ENCODE peak calls at places on chromosomes 7 and 10, in ten cellular contexts. C, D, A, L, B, T, J, E, Q and W are unnamed samples.

GRCh38 chr7:126760914-126761577 is 491.7 kb downstream of the GRM8 start:
- DNase-seq in C (no peak), D (no peak), A (no peak), L (no peak), B (no peak), T (no peak), J (no peak), E (no peak), Q (no peak), W (no peak)

GRCh38 chr7:83934118-83934734 is 260.4 kb downstream of the SEMA3A start:
- DNase-seq in C (no peak), D (no peak), A (no peak), L (no peak), B (no peak), T (no peak), J (no peak), E (no peak), Q (peak), W (no peak)

GRCh38 chr7:81333004-81333403 is 414.2 kb upstream of the SEMA3C start:
- DNase-seq in C (no peak), D (no peak), A (no peak), L (no peak), B (peak), T (no peak), J (no peak), E (no peak), Q (peak), W (no peak)

GRCh38 chr7:143399642-143400041 is 9.0 kb downstream of the EPHA1 start:
- DNase-seq in C (no peak), D (no peak), A (no peak), L (no peak), B (no peak), T (no peak), J (no peak), E (no peak), Q (no peak), W (no peak)

GRCh38 chr10:131429141-131429540 is 117.6 kb upstream of the TCERG1L start:
- DNase-seq in C (no peak), D (no peak), A (no peak), L (no peak), B (no peak), T (no peak), J (no peak), E (no peak), Q (no peak), W (no peak)

GRCh38 chr7:42192851-42193456 is 44.1 kb downstream of the GLI3 start:
- DNase-seq in C (peak), D (no peak), A (no peak), L (no peak), B (peak), T (no peak), J (no peak), E (peak), Q (no peak), W (no peak)

GRCh38 chr7:150759479-150759878 is 22.3 kb downstream of the GIMAP5 start:
- DNase-seq in C (no peak), D (no peak), A (no peak), L (no peak), B (no peak), T (no peak), J (no peak), E (no peak), Q (no peak), W (no peak)

GRCh38 chr10:90373911-90374310 is 483.9 kb downstream of the HTR7 start:
- DNase-seq in C (no peak), D (no peak), A (no peak), L (no peak), B (no peak), T (no peak), J (no peak), E (no peak), Q (no peak), W (no peak)

GRCh38 chr7:75604408-75604807 is 112.3 kb downstream of the SPDYE5 start:
- DNase-seq in C (no peak), D (no peak), A (no peak), L (no peak), B (no peak), T (no peak), J (no peak), E (no peak), Q (no peak), W (no peak)

GRCh38 chr10:26451903-26452302 is 13.8 kb downstream of the APBB1IP start:
- DNase-seq in C (no peak), D (no peak), A (no peak), L (no peak), B (no peak), T (no peak), J (no peak), E (no peak), Q (no peak), W (no peak)

GRCh38 chr10:114576132-114576487 is 82.0 kb downstream of the ABLIM1 start:
- DNase-seq in C (no peak), D (no peak), A (no peak), L (no peak), B (peak), T (no peak), J (no peak), E (no peak), Q (no peak), W (no peak)

GRCh38 chr7:130939285-130940095 is 205.5 kb upstream of the KLF14 start:
- DNase-seq in C (no peak), D (no peak), A (no peak), L (no peak), B (no peak), T (no peak), J (no peak), E (peak), Q (peak), W (no peak)

GRCh38 chr10:100544950-100545349 is 9.2 kb downstream of the HIF1AN start:
- DNase-seq in C (no peak), D (no peak), A (no peak), L (no peak), B (no peak), T (no peak), J (no peak), E (no peak), Q (no peak), W (no peak)

GRCh38 chr10:77474939-77475338 is 162.7 kb downstream of the KCNMA1 start:
- DNase-seq in C (no peak), D (no peak), A (no peak), L (no peak), B (no peak), T (no peak), J (no peak), E (no peak), Q (no peak), W (no peak)

GRCh38 chr7:111517441-111518037 is 44.8 kb downstream of the IMMP2L start:
- DNase-seq in C (no peak), D (no peak), A (no peak), L (no peak), B (peak), T (no peak), J (no peak), E (no peak), Q (no peak), W (no peak)

GRCh38 chr10:54958844-54959243 is 157.8 kb upstream of the PCDH15 start:
- DNase-seq in C (no peak), D (no peak), A (no peak), L (no peak), B (no peak), T (no peak), J (no peak), E (no peak), Q (no peak), W (no peak)

DNA sequence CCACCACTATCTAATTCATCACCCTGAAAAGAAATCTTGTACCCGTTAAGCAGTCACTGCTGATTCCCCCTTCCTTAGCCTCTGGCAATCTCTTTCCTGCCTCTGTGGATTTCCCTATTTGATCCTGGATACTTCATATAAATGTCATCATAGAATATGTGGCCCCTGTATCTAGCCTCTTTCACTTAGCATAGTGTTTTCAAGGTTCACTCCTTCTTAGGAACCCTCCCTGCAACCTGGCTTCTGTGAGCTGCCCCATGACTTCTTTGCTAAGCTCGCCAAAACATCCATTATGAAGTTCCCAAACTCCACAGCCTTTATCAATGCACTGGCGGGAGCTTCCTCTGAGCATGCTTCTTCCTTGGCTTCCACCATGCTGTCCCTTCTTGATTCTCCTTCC is 70.8 kb upstream of the PDZD8 start:
- DNase-seq in C (no peak), D (no peak), A (no peak), L (no peak), B (no peak), T (no peak), J (no peak), E (no peak), Q (no peak), W (no peak)
- H3K27ac ChIP-seq in C (no peak), D (no peak), A (no peak), L (no peak), B (no peak), T (no peak), J (no peak), E (no peak), Q (no peak), W (no peak)

GRCh38 chr10:92284112-92284704 is 6.7 kb downstream of the CPEB3 start:
- DNase-seq in C (no peak), D (no peak), A (peak), L (no peak), B (no peak), T (no peak), J (no peak), E (no peak), Q (no peak), W (no peak)
- H3K27ac ChIP-seq in C (no peak), D (no peak), A (no peak), L (peak), B (no peak), T (peak), J (peak), E (no peak), Q (no peak), W (peak)

GRCh38 chr10:61994404-61995031 is 93.0 kb downstream of the ARID5B start:
- DNase-seq in C (no peak), D (no peak), A (no peak), L (no peak), B (no peak), T (no peak), J (no peak), E (peak), Q (no peak), W (no peak)
- H3K27ac ChIP-seq in C (no peak), D (no peak), A (no peak), L (peak), B (peak), T (peak), J (peak), E (no peak), Q (peak), W (no peak)

GRCh38 chr10:120552262-120552661 is 95.2 kb downstream of the PLPP4 start:
- DNase-seq in C (no peak), D (no peak), A (no peak), L (no peak), B (no peak), T (no peak), J (no peak), E (no peak), Q (no peak), W (no peak)

GRCh38 chr10:120556164-120556532 is 99.1 kb downstream of the PLPP4 start:
- DNase-seq in C (no peak), D (no peak), A (no peak), L (no peak), B (no peak), T (no peak), J (no peak), E (peak), Q (no peak), W (no peak)

GRCh38 chr10:120557296-120557810 is 100.3 kb downstream of the PLPP4 start:
- DNase-seq in C (no peak), D (no peak), A (no peak), L (no peak), B (no peak), T (no peak), J (no peak), E (peak), Q (no peak), W (no peak)

GRCh38 chr10:120553911-120554310 is 96.9 kb downstream of the PLPP4 start:
- DNase-seq in C (no peak), D (no peak), A (no peak), L (no peak), B (no peak), T (no peak), J (no peak), E (no peak), Q (no peak), W (no peak)

DNA sequence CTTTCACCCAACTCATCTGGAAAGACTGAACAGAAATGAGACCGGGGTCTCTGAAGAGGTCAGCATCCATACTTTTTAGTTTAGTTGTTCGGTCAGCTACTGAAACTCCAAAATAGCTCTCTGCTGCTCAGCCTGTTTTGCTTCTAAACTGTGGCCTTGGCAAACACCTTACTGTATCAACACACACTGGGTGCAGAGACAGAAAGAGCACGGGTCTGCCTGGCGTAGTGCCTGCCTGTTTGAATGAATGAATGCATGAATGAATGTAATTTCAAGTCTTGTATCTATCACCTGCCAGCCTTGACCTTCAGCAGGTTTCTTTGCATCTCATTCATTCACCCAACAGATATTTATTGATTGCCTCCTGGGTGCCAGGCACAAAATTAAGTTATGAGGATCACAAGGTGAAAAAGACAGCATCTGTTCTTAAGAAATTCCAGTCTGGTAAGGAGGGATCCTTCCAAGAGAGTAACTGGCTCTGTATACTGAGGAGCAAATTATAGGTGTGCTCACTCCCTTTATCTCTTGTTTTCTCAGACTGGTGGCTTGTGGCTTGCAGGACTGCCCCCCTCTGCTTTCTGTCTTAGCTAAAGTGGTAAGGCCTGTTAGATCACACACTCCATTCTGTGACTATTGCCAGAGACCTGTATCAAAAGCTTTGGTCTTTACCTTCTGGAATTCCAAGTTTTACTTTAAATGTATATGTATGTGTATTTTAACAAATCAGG is 98.6 kb downstream of the PLPP4 start:
- DNase-seq in C (no peak), D (no peak), A (no peak), L (no peak), B (no peak), T (no peak), J (no peak), E (no peak), Q (no peak), W (no peak)
- H3K27ac ChIP-seq in C (no peak), D (no peak), A (no peak), L (no peak), B (no peak), T (no peak), J (no peak), E (peak), Q (no peak), W (no peak)

DNA sequence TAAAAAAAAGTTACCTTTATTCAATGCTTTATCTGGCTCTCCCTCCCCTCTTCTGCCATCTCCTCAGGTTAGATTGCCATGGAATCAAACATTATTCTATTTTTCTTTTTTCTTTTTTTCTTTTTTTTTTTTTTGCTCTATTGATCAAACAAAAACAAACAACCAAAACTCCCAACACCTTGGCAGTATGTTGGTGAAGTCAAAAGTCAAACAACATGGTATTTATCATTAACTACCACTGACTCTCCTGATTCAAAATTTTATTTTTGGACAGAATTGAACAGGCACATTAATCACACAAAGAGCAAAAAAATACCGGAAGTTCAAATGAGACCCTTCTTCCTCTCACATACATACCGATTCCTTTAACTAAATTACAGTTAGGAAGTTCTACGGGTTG is 6.4 kb downstream of the PON1 start:
- DNase-seq in C (no peak), D (no peak), A (no peak), L (no peak), B (no peak), T (no peak), J (no peak), E (no peak), Q (no peak), W (no peak)
- H3K27ac ChIP-seq in C (no peak), D (no peak), A (no peak), L (no peak), B (no peak), T (no peak), J (no peak), E (no peak), Q (no peak), W (no peak)